ENCODE peak calls at places on chromosome 2, in ten cellular contexts. Z is breast epithelium, S is gastrocnemius medialis, B is HCT116, D is testis, O is sigmoid colon, Y is stomach, Q is vagina, M is uterus, E is adrenal gland. A is an unnamed sample.

GRCh38 chr2:215594766-215595165 is 158.9 kb upstream of the FN1 start:
- DNase-seq in Z (no peak), S (no peak), B (no peak), D (no peak), O (no peak), Y (no peak), Q (no peak), M (no peak), E (no peak), A (no peak)

GRCh38 chr2:20525041-20526035 is 78.5 kb downstream of the RHOB start:
- DNase-seq in Z (no peak), S (peak; percentile 58), B (no peak), D (no peak), O (peak; percentile 89), Y (peak; percentile 44), Q (no peak), M (peak; percentile 67), E (no peak), A (peak; percentile 75)

GRCh38 chr2:190636362-190636761 is 12.5 kb upstream of the NAB1 start:
- DNase-seq in Z (no peak), S (no peak), B (no peak), D (no peak), O (no peak), Y (no peak), Q (no peak), M (no peak), E (no peak), A (no peak)

GRCh38 chr2:136310797-136311558 is 193.0 kb upstream of the CXCR4 start:
- DNase-seq in Z (no peak), S (no peak), B (no peak), D (no peak), O (no peak), Y (no peak), Q (no peak), M (no peak), E (no peak), A (no peak)

GRCh38 chr2:16617282-16618266 is 48.1 kb downstream of the CYRIA start:
- DNase-seq in Z (peak; percentile 55), S (no peak), B (no peak), D (peak; percentile 56), O (no peak), Y (peak; percentile 87), Q (no peak), M (peak; percentile 34), E (no peak), A (no peak)

GRCh38 chr2:45505138-45505537 is 105.9 kb downstream of the SRBD1 start:
- DNase-seq in Z (no peak), S (no peak), B (no peak), D (no peak), O (no peak), Y (no peak), Q (no peak), M (no peak), E (no peak), A (no peak)

GRCh38 chr2:58427572-58428285 is 186.6 kb upstream of the FANCL start:
- DNase-seq in Z (no peak), S (no peak), B (no peak), D (peak; percentile 55), O (no peak), Y (peak; percentile 28), Q (no peak), M (peak; percentile 29), E (peak; percentile 55), A (no peak)

GRCh38 chr2:236744316-236745105 is 174.9 kb downstream of the ACKR3 start:
- DNase-seq in Z (no peak), S (no peak), B (no peak), D (no peak), O (no peak), Y (no peak), Q (peak; percentile 64), M (no peak), E (no peak), A (no peak)

GRCh38 chr2:97868986-97869721 is 126.6 kb downstream of the TMEM131 start:
- DNase-seq in Z (no peak), S (peak; percentile 87), B (peak; percentile 98), D (no peak), O (no peak), Y (no peak), Q (no peak), M (no peak), E (no peak), A (no peak)

GRCh38 chr2:97871096-97871780 is 124.5 kb downstream of the TMEM131 start:
- DNase-seq in Z (no peak), S (no peak), B (peak; percentile 60), D (no peak), O (no peak), Y (no peak), Q (no peak), M (no peak), E (no peak), A (no peak)

GRCh38 chr2:97869722-97870346 is 125.9 kb downstream of the TMEM131 start:
- DNase-seq in Z (no peak), S (no peak), B (no peak), D (no peak), O (no peak), Y (no peak), Q (no peak), M (no peak), E (no peak), A (no peak)

DNA sequence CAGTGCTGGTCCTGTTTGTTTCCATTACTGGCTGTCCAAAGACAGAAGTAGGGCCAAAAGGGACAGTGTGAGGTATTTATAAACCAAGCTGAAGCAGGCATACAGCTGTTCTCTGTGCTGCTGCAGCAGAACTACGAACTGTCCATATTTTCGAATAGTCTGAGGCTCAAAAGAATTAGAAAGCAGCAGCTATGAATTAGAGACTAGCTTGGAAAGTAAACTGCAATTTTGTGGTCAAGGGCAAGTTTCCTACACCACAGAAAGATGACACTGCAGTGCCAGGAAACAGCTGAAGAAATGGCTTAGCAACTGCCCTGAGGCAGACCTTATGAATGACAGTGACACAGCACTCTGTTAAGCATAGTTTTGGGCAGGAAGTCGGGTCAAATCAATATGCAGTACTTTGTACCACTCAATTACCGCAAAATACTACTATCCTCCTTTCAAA is 125.3 kb downstream of the TMEM131 start:
- DNase-seq in Z (no peak), S (peak; percentile 60), B (peak; percentile 79), D (no peak), O (no peak), Y (no peak), Q (no peak), M (no peak), E (no peak), A (no peak)
- TF ChIP-seq POLR2A in Z (no peak), S (peak; percentile 18), B (no peak), D (no peak), O (no peak), Y (no peak), Q (no peak), M (no peak), E (no peak), A (no peak)

DNA sequence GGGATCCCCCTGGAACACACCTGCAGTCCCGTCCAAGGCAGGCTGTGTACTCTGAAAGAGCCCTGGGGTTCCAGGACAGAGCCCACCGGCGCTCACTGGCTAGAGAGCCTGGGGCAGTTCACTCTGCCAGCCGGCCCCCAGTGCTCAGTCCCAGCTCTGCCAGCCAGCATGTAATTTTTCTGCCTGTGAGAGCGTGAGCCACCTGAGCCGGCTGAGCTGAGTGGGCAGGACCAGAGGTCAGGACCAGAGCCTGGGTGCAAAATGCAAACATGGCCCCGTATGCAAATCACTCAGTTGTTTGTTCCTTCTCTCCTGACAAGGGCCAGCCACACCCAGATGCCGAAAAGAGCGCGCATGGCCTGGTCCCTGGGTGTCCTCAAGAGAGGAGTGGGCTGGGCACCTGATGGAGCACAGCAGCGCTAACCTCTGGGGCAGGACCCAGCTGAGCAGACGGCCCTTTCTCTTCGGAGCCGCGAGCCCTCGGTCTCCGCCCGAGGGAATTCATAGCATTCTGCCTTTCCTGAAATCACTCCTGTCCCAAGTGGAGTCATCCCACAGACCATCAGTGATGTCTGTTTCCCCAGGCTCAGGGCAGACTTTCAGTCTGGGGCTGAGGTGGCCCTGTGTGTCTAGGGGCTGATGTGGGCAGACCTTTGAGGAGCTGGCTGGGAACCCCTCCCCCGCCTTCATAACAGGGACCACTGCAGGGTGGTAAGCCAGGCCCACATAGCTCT is 36.5 kb upstream of the PTMA start:
- DNase-seq in Z (no peak), S (no peak), B (no peak), D (no peak), O (no peak), Y (peak; percentile 67), Q (peak; percentile 84), M (no peak), E (no peak), A (no peak)
- H3K4me3 ChIP-seq in Z (no peak overlapping the region), S (no peak overlapping the region), B (peak overlapping the region; percentile 48), D (no peak overlapping the region), O (no peak overlapping the region), Y (no peak overlapping the region), Q (no peak overlapping the region), M (no peak overlapping the region), E (no peak overlapping the region), A (no peak overlapping the region)

GRCh38 chr2:144027593-144027992 is 492.3 kb downstream of the ZEB2 start:
- DNase-seq in Z (no peak), S (no peak), B (no peak), D (no peak), O (no peak), Y (no peak), Q (no peak), M (no peak), E (no peak), A (no peak)
- TF ChIP-seq POLR2A in Z (no peak), S (no peak), B (no peak), D (no peak), O (no peak), Y (no peak), Q (no peak), M (no peak), E (no peak), A (no peak)

GRCh38 chr2:9197916-9198315 is 8.7 kb upstream of the ASAP2 start:
- DNase-seq in Z (no peak), S (no peak), B (no peak), D (no peak), O (no peak), Y (no peak), Q (no peak), M (no peak), E (no peak), A (no peak)

GRCh38 chr2:9201185-9201891 is 5.3 kb upstream of the ASAP2 start:
- DNase-seq in Z (no peak), S (no peak), B (no peak), D (no peak), O (no peak), Y (no peak), Q (peak; percentile 27), M (no peak), E (no peak), A (no peak)

GRCh38 chr2:9203006-9203405 is 3.6 kb upstream of the ASAP2 start:
- DNase-seq in Z (no peak), S (no peak), B (no peak), D (no peak), O (no peak), Y (no peak), Q (no peak), M (no peak), E (no peak), A (no peak)

GRCh38 chr2:9199716-9200633 is 6.6 kb upstream of the ASAP2 start:
- DNase-seq in Z (no peak), S (no peak), B (no peak), D (no peak), O (no peak), Y (no peak), Q (peak; percentile 34), M (no peak), E (no peak), A (no peak)

DNA sequence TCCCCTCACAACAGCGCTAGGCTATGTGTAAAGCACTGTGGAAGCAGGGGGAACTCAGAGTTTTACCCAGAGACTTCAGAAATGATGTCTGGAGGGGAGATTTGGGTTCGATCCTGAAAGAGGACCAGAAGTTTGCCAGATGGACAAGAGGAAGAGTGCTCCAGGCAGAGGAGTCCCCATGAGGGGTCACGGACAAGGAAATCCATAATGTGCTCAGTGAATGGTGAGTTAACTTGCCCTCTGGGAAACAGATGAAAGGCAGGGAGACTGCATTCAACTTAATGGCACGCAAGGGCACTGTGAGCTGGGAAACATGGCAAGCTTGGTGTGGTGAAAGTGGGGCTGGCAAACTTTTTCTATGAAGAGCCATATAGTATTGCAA is 6.0 kb upstream of the ASAP2 start:
- DNase-seq in Z (no peak), S (no peak), B (no peak), D (no peak), O (no peak), Y (no peak), Q (peak; percentile 47), M (no peak), E (no peak), A (no peak)
- H3K4me3 ChIP-seq in Z (no peak overlapping the region), S (no peak overlapping the region), B (no peak overlapping the region), D (no peak overlapping the region), O (no peak overlapping the region), Y (no peak overlapping the region), Q (no peak overlapping the region), M (no peak overlapping the region), E (no peak overlapping the region), A (no peak overlapping the region)

A was measured in suprapubic skin.